ENCODE peak calls at places on chromosomes 5 and 9, in five cellular contexts. K is foreskin fibroblast; E is Peyer's patch; O is naive thymus-derived CD4-positive, alpha-beta T cell; T is fibroblast of the aortic adventitia. Q is an unnamed sample.

GRCh38 chr5:33557605-33558004 is 116.8 kb downstream of the TARS1 start:
- DNase-seq in E (no peak), K (no peak), O (no peak), T (no peak), Q (no peak)

GRCh38 chr9:135825435-135826187 is 81.7 kb downstream of the CAMSAP1 start:
- DNase-seq in O (no peak), K (no peak), T (no peak), E (peak), Q (no peak)

GRCh38 chr9:114314256-114314867 is 8.5 kb upstream of the ORM1 start:
- DNase-seq in E (peak), O (no peak), K (no peak), T (no peak), Q (no peak)

GRCh38 chr9:95505072-95505471 is 11.7 kb downstream of the PTCH1 start:
- DNase-seq in E (no peak), T (no peak), O (no peak), K (no peak), Q (no peak)

GRCh38 chr9:126777733-126778132 is 27.1 kb upstream of the ZBTB43 start:
- DNase-seq in T (no peak), K (no peak), O (no peak), E (no peak), Q (no peak)

GRCh38 chr5:50564558-50564957 is 101.9 kb upstream of the PARP8 start:
- DNase-seq in T (no peak), K (no peak), O (no peak), E (no peak), Q (no peak)

GRCh38 chr5:173640166-173640804 is 23.8 kb upstream of the BOD1 start:
- DNase-seq in O (no peak), T (no peak), K (no peak), E (no peak), Q (no peak)

GRCh38 chr5:67014957-67015400 is 181.6 kb downstream of the CD180 start:
- DNase-seq in T (peak), K (no peak), E (no peak), O (no peak), Q (no peak)

GRCh38 chr9:113899205-113899604 is 23.1 kb downstream of the ZNF618 start:
- DNase-seq in O (no peak), K (no peak), T (no peak), E (no peak), Q (no peak)

GRCh38 chr5:78102498-78102897 is 192.0 kb downstream of the AP3B1 start:
- DNase-seq in O (no peak), E (no peak), T (peak), K (no peak), Q (no peak)

GRCh38 chr5:59296317-59297264 is 596.9 kb downstream of the PDE4D start:
- DNase-seq in K (peak), E (no peak), O (no peak), T (peak), Q (no peak)

GRCh38 chr5:74415695-74416102 is 224.8 kb downstream of the ENC1 start:
- DNase-seq in T (no peak), O (no peak), K (no peak), E (no peak), Q (no peak)

DNA sequence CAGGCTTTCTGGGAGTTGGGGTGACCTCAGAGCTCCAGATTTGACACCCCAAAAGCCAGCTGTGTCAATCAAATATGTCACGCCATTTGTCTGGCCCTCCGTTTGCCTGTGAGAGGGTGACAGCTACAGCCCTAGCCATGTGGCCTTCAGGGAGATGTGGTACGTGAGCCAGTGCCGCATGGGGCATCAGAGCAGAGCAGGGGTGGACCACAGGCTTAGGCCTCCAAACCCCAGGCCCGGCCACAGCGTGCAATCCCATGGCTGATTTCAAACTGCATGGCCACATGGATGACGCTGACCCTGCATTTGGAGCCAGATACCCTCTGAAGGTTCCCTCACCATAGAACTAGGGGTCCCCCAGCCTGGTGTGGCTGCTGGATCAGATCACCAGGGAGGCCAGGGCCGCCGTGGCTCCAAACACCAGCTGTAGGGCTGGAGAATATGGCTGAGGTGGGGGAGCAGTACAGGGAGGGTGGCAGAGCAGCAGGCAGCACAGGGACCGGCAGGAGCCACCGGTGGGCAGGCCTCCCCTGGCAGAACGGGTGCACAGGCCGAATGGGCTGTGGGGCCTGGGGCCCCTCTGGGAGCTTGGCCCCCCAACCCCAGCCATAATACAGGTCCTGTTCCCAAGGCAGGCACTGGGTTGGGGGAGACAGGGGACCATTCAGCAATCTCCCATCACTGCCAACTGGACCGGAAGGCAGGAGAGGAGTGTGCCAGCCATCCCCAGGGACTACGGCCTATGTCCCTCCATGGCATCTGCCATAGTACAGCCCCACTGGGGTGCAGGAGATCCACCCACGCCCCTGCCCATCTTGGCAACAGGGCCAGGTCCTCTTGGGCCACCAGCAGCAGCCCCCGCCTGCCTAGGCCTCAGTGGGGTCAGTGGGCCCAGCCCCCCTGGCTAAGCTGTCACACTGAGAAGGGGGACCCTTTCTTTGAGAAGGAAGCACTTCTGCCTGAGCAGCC is 1.5 kb downstream of the SAPCD2 start:
- DNase-seq in K (no peak), T (no peak), E (no peak), O (no peak), Q (no peak)
- H3K4me3 ChIP-seq in K (peak), T (peak), E (peak), O (no peak), Q (no peak)

GRCh38 chr5:120504057-120504456 is 40.0 kb downstream of the PRR16 start:
- DNase-seq in K (no peak), T (no peak), E (no peak), O (no peak), Q (no peak)
- H3K4me3 ChIP-seq in K (no peak), T (no peak), E (no peak), O (no peak), Q (no peak)

GRCh38 chr5:95621839-95622629 is 2.1 kb downstream of the GPR150 start:
- DNase-seq in T (no peak), O (peak), E (no peak), K (no peak), Q (no peak)
- H3K4me3 ChIP-seq in T (no peak), O (peak), E (no peak), K (no peak), Q (peak)

GRCh38 chr5:91033370-91033769 is 349.7 kb downstream of the ARRDC3 start:
- DNase-seq in K (no peak), T (no peak), O (no peak), E (no peak), Q (no peak)

GRCh38 chr5:91032125-91032524 is 351.0 kb downstream of the ARRDC3 start:
- DNase-seq in T (no peak), K (no peak), E (no peak), O (no peak), Q (no peak)

GRCh38 chr5:91028518-91028956 is 354.6 kb downstream of the ARRDC3 start:
- DNase-seq in E (peak), T (no peak), O (no peak), K (no peak), Q (no peak)

GRCh38 chr5:91031396-91031741 is 351.7 kb downstream of the ARRDC3 start:
- DNase-seq in E (no peak), T (no peak), K (no peak), O (no peak), Q (no peak)

GRCh38 chr5:91030521-91031395 is 352.4 kb downstream of the ARRDC3 start:
- DNase-seq in O (no peak), E (no peak), T (no peak), K (no peak), Q (no peak)
- H3K4me3 ChIP-seq in O (no peak), E (no peak), T (no peak), K (no peak), Q (no peak)

DNA sequence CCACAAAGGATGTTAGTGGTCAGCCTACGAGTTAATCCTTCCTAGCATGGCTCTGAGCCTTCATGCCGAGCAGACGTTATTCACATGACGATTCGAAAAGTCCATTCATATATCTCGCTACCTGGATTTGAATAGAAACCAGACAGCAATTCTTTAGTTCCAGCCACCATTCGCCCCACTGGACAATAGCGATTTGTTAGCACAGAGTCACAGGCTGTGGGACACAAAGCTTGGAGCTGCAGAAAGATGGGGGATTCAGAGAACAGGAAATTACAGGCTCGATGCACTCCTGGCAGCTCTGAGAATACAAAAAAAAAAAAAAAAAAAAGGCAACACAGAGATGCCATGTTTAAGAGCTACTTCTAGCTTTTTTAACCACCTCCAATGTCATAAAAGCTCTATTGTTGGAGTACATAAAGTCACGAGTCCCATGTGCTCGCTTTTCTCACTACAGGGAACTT is 110.7 kb downstream of the NR6A1 start:
- DNase-seq in E (no peak), T (peak), O (peak), K (peak), Q (no peak)
- H3K4me3 ChIP-seq in E (peak), T (peak), O (peak), K (peak), Q (peak)

GRCh38 chr9:124008307-124008854 is 3.2 kb upstream of the LHX2 start:
- DNase-seq in E (no peak), T (no peak), O (no peak), K (no peak), Q (no peak)
- H3K4me3 ChIP-seq in E (peak), T (no peak), O (no peak), K (no peak), Q (peak)

GRCh38 chr5:88824892-88825781 is 57.8 kb downstream of the MEF2C start:
- DNase-seq in T (peak), K (no peak), O (no peak), E (no peak), Q (no peak)
- H3K4me3 ChIP-seq in T (no peak), K (no peak), O (no peak), E (no peak), Q (peak)

GRCh38 chr5:141704782-141705297 is 22.8 kb upstream of the ARAP3 start:
- DNase-seq in E (no peak), K (no peak), T (no peak), O (no peak), Q (no peak)

GRCh38 chr5:141697586-141697985 is 15.6 kb upstream of the ARAP3 start:
- DNase-seq in O (no peak), E (no peak), K (no peak), T (no peak), Q (no peak)

GRCh38 chr5:141703133-141703561 is 21.1 kb upstream of the ARAP3 start:
- DNase-seq in O (no peak), K (peak), T (peak), E (no peak), Q (no peak)

GRCh38 chr5:141705503-141705902 is 23.5 kb upstream of the ARAP3 start:
- DNase-seq in E (no peak), K (no peak), T (no peak), O (no peak), Q (no peak)

DNA sequence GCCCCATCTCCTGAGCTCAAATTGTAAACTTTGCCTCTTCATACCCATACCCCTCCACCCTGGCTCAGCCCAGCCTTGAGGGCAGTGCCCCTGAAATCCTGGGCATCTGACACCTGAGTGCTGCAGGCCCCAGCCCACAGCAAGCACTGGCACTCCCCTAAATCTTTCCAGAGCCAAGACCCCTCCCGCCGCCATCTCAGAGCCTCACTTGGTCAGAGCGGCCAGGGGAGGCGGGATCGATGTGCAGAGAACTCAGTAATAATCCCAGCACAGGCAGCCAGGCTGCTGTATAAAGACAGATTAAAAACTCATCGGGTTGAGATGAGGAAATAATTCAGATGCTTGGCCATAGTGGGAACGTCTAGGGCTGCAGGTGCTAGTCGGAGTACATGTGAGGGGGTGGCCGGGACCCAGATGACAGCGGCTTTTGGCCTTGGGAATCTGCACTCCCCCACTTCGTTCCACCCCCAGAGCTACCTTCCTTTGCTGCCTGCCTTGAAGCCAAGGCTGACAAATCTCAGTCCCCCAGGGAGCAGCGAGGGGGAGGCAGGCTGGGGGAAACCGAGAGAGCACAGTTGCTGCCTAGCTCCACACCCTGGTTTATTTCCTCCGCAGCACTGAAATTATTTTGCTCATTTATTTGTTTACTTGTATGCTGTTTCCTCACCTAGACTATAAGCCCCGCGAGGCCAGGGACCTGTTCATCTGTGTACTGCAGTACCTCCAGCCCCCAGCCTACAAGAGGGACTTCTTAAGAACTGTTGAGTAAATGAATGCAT is 19.5 kb upstream of the ARAP3 start:
- DNase-seq in K (no peak), E (no peak), O (no peak), T (no peak), Q (no peak)
- H3K4me3 ChIP-seq in K (no peak), E (peak), O (peak), T (no peak), Q (peak)

GRCh38 chr5:2756764-2757163 is 5.3 kb upstream of the IRX2 start:
- DNase-seq in O (no peak), K (peak), T (no peak), E (no peak), Q (no peak)
- H3K4me3 ChIP-seq in O (no peak), K (peak), T (peak), E (no peak), Q (peak)

GRCh38 chr5:139660916-139661814 is 13.0 kb downstream of the CXXC5 start:
- DNase-seq in T (peak), K (peak), E (peak), O (no peak), Q (peak)
- H3K4me3 ChIP-seq in T (peak), K (no peak), E (peak), O (no peak), Q (peak)